ENCODE peak calls at places on chromosomes 2 and 18, in nine cellular contexts. One of them, this sample, is unnamed.

GRCh38 chr2:74186038-74186437 is 7.4 kb upstream of the MOB1A start:
- DNase-seq in fibroblast of lung: no peak
- DNase-seq in CD4-positive, alpha-beta memory T cell: peak; percentile 71
- DNase-seq in prostate gland: no peak
- DNase-seq in body of pancreas: no peak
- DNase-seq in cardiac fibroblast: no peak
- DNase-seq in activated T-helper 1 cell treated with Interleukin-2 at 50 U/mL for 16 hours: no peak
- DNase-seq in NCI-H460: no peak
- DNase-seq in effector memory CD8-positive, alpha-beta T cell: no peak
- DNase-seq in this sample: no peak

GRCh38 chr2:177754476-177754873 is 318.1 kb downstream of the PDE11A start:
- DNase-seq in fibroblast of lung: no peak
- DNase-seq in CD4-positive, alpha-beta memory T cell: no peak
- DNase-seq in prostate gland: no peak
- DNase-seq in body of pancreas: no peak
- DNase-seq in cardiac fibroblast: no peak
- DNase-seq in activated T-helper 1 cell treated with Interleukin-2 at 50 U/mL for 16 hours: no peak
- DNase-seq in NCI-H460: peak; percentile 28
- DNase-seq in effector memory CD8-positive, alpha-beta T cell: no peak
- DNase-seq in this sample: no peak

GRCh38 chr18:58024139-58024538 is 19.9 kb upstream of the NEDD4L start:
- DNase-seq in fibroblast of lung: no peak
- DNase-seq in CD4-positive, alpha-beta memory T cell: no peak
- DNase-seq in prostate gland: no peak
- DNase-seq in body of pancreas: no peak
- DNase-seq in cardiac fibroblast: no peak
- DNase-seq in activated T-helper 1 cell treated with Interleukin-2 at 50 U/mL for 16 hours: no peak
- DNase-seq in NCI-H460: no peak
- DNase-seq in effector memory CD8-positive, alpha-beta T cell: no peak
- DNase-seq in this sample: no peak

GRCh38 chr2:72515696-72516095 is 310.1 kb downstream of the EXOC6B start:
- DNase-seq in fibroblast of lung: peak; percentile 62
- DNase-seq in CD4-positive, alpha-beta memory T cell: no peak
- DNase-seq in prostate gland: no peak
- DNase-seq in body of pancreas: no peak
- DNase-seq in cardiac fibroblast: peak; percentile 53
- DNase-seq in activated T-helper 1 cell treated with Interleukin-2 at 50 U/mL for 16 hours: no peak
- DNase-seq in NCI-H460: no peak
- DNase-seq in effector memory CD8-positive, alpha-beta T cell: no peak
- DNase-seq in this sample: no peak

GRCh38 chr2:70936979-70937811 is 1.5 kb downstream of the ATP6V1B1 start:
- DNase-seq in fibroblast of lung: peak; percentile 8
- DNase-seq in CD4-positive, alpha-beta memory T cell: no peak
- DNase-seq in prostate gland: no peak
- DNase-seq in body of pancreas: no peak
- DNase-seq in cardiac fibroblast: no peak
- DNase-seq in activated T-helper 1 cell treated with Interleukin-2 at 50 U/mL for 16 hours: no peak
- DNase-seq in NCI-H460: no peak
- DNase-seq in effector memory CD8-positive, alpha-beta T cell: no peak
- DNase-seq in this sample: no peak

GRCh38 chr2:151437630-151438029 is 27.9 kb downstream of the RIF1 start:
- DNase-seq in fibroblast of lung: peak; percentile 10
- DNase-seq in CD4-positive, alpha-beta memory T cell: no peak
- DNase-seq in prostate gland: no peak
- DNase-seq in body of pancreas: no peak
- DNase-seq in cardiac fibroblast: peak; percentile 61
- DNase-seq in activated T-helper 1 cell treated with Interleukin-2 at 50 U/mL for 16 hours: no peak
- DNase-seq in NCI-H460: peak; percentile 26
- DNase-seq in effector memory CD8-positive, alpha-beta T cell: peak; percentile 18
- DNase-seq in this sample: peak; percentile 64

GRCh38 chr2:68206779-68207178 is 45.6 kb downstream of the PPP3R1 start:
- DNase-seq in fibroblast of lung: no peak
- DNase-seq in CD4-positive, alpha-beta memory T cell: no peak
- DNase-seq in prostate gland: no peak
- DNase-seq in body of pancreas: no peak
- DNase-seq in cardiac fibroblast: no peak
- DNase-seq in activated T-helper 1 cell treated with Interleukin-2 at 50 U/mL for 16 hours: no peak
- DNase-seq in NCI-H460: no peak
- DNase-seq in effector memory CD8-positive, alpha-beta T cell: no peak
- DNase-seq in this sample: no peak

GRCh38 chr18:38933910-38934510 is 1368.4 kb upstream of the CELF4 start:
- DNase-seq in fibroblast of lung: no peak
- DNase-seq in CD4-positive, alpha-beta memory T cell: no peak
- DNase-seq in prostate gland: no peak
- DNase-seq in body of pancreas: no peak
- DNase-seq in cardiac fibroblast: no peak
- DNase-seq in activated T-helper 1 cell treated with Interleukin-2 at 50 U/mL for 16 hours: no peak
- DNase-seq in NCI-H460: no peak
- DNase-seq in effector memory CD8-positive, alpha-beta T cell: no peak
- DNase-seq in this sample: no peak